ENCODE peak calls at places on chromosomes 16 and 17, in four cellular contexts. L is cardiac fibroblast, G is NB4, J is dorsolateral prefrontal cortex. S is an unnamed sample.

GRCh38 chr16:27597361-27597760 is 47.4 kb downstream of the KATNIP start:
- DNase-seq in L (no peak), G (no peak), J (no peak), S (no peak)

GRCh38 chr16:66930189-66930588 is 4.0 kb downstream of the CIAO2B start:
- DNase-seq in L (peak), G (peak), J (no peak), S (peak)

GRCh38 chr16:68396481-68396880 is 51.8 kb downstream of the SMPD3 start:
- DNase-seq in L (peak), G (peak), J (no peak), S (peak)

GRCh38 chr16:83835972-83836566 is 28.3 kb downstream of the HSBP1 start:
- DNase-seq in L (peak), G (peak), J (no peak), S (peak)

GRCh38 chr16:56614549-56614991 is 6.2 kb downstream of the MT2A start:
- DNase-seq in L (no peak), G (no peak), J (no peak), S (peak)

GRCh38 chr16:3998793-3999478 is 117.3 kb downstream of the ADCY9 start:
- DNase-seq in L (peak), G (no peak), J (no peak), S (peak)

GRCh38 chr16:4225075-4225474 is 16.8 kb downstream of the SRL start:
- DNase-seq in L (no peak), G (no peak), J (no peak), S (no peak)

GRCh38 chr16:64590516-64590915 is 531.3 kb downstream of the CDH11 start:
- DNase-seq in L (peak), G (no peak), J (no peak), S (peak)

GRCh38 chr16:9176547-9177418 is 85.3 kb downstream of the HAPSTR1 start:
- DNase-seq in L (no peak), G (no peak), J (peak), S (no peak)

GRCh38 chr16:3519581-3519980 is 18.8 kb downstream of the CLUAP1 start:
- DNase-seq in L (no peak), G (no peak), J (no peak), S (peak)

GRCh38 chr16:66905633-66906539 is 12.8 kb downstream of the CDH16 start:
- DNase-seq in L (no peak), G (no peak), J (no peak), S (peak)

GRCh38 chr16:61892531-61892930 is 143.7 kb downstream of the CDH8 start:
- DNase-seq in L (no peak), G (no peak), J (no peak), S (no peak)

GRCh38 chr17:45768000-45768399 is 16.1 kb upstream of the CRHR1 start:
- DNase-seq in L (no peak), G (no peak), J (no peak), S (no peak)
- TF ChIP-seq CTCF in L (no peak), G (no peak), J (no peak), S (no peak)

GRCh38 chr17:58413684-58414083 is 3.6 kb downstream of the RNF43 start:
- DNase-seq in L (no peak), G (no peak), J (no peak), S (no peak)
- H3K4me3 ChIP-seq in L (no peak), G (no peak), J (no peak), S (no peak)

DNA sequence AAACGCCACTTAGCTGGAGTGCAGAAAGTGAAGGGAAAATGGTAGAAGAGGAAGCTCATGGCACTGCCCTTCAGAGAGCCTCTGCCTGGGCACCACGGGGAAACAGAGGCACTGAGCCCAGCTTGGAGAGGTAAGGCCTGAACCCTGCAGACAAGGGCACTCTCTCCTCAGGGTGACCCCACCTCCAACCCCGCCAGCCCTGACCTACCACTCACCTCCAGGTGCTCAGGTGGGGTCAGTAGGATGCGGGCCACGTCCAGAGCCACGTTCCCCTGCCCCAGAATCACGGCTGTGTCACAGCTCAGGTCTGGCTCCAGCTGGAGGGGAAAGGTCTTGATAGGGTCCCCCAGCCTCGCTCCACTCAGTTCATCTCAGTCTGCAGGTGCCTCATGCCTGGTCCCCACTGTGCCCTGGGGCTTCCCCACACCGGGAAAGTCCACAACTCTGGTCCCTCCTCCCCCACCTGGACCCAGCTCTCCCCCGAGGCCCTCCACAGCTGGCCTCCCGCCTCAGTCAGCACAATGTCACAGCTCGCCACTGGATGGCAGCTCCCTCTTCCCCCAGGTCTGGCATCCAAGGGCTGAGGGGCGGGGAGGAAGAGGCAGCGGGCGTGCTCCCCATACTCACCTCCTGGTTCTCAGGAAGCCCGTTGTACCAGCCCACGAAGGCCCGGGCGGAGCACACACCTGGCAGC is 6.0 kb upstream of the GRIN2C start:
- DNase-seq in L (no peak), G (no peak), J (no peak), S (no peak)
- TF ChIP-seq CTCF in L (no peak), G (no peak), J (no peak), S (no peak)

DNA sequence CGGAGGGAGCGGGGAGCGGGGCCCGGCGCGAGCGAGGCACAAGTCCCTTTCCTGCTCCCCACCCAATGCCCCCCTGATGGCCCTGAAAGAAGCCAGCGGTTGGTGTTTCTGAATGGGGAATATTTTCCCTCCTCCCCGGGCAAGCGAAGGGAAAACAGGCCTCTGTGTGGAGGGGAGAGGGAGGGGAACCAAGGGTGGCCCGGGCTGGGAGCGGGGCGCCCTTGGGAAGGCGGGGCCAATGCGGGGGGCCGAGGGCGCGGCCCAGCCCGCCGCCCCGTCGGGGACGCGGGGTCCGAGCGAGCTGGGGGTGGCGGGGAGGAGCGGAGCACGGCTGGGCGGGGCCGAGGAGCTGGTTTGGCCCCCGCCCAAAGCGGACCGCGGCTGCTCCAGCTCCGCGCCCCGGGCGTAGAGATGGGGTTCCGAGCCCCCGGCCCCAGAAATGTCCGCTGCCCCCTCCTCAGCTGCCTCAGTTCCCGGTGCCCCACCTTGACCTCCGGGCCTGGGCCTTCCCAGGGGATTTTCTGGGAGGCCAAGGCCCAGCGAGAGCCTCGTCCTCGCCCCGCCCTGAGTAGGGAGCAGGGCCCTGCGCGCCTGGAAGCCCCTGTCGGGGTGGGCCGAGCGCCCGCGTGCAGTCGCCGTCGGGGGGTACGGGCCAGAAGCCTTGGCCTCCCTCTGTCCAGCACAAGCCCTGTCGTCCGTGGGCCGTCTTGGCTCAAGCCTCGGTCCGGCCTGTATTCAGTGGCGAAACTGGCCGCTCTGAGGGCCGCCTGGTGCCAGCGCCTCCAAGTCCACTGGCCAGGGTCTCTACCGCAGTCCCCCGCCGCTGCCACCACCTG is 3.9 kb upstream of the HEXIM1 start:
- DNase-seq in L (no peak), G (peak), J (no peak), S (no peak)
- H3K4me3 ChIP-seq in L (peak), G (peak), J (peak), S (peak)

GRCh38 chr17:57626520-57627210 is 118.4 kb downstream of the CCDC182 start:
- DNase-seq in L (no peak), G (no peak), J (no peak), S (no peak)
- TF ChIP-seq CTCF in L (no peak), G (no peak), J (no peak), S (no peak)

DNA sequence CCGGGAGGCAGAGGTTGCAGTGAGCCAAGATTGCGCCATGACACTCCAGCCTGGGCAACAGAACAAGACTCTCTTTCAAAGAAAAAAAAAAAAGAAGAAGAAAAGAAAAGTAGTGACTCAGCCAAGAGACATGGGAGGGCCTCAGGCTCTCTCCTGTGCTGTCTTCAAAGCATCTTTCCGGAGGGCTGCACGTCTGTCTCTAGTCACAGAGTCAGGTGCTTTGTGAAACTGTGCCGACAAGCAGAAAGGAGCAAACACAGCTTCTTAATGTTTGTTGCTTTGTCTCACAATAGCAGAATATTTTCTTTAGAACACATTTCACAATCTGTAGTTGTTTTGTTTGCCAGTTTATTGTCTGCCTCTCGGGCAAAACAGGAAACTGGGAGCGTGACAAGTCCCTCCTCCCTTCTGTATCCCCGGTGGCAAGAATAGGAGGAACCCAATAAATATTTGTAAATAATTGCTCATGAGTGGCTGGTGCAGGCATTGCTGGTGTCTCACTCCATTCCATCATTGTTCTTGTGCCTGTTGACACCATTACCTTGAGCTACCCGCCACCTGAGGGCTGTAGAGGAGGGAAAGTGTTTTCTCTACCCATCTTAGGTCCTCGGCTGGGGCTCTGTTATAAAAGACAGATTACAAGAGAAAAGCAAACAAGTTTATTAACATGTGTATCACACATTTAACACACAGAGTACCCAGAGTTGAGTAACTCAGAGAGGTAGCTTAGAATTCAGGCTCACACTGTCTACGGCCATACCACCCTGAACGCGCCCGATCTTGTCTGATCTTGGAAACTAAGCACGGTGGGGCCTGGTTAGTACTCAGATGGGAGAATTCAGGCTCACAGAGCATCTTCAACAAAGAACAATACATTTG is 5.5 kb downstream of the GAST start:
- DNase-seq in L (peak), G (peak), J (no peak), S (peak)
- H3K4me3 ChIP-seq in L (no peak), G (no peak), J (no peak), S (no peak)

DNA sequence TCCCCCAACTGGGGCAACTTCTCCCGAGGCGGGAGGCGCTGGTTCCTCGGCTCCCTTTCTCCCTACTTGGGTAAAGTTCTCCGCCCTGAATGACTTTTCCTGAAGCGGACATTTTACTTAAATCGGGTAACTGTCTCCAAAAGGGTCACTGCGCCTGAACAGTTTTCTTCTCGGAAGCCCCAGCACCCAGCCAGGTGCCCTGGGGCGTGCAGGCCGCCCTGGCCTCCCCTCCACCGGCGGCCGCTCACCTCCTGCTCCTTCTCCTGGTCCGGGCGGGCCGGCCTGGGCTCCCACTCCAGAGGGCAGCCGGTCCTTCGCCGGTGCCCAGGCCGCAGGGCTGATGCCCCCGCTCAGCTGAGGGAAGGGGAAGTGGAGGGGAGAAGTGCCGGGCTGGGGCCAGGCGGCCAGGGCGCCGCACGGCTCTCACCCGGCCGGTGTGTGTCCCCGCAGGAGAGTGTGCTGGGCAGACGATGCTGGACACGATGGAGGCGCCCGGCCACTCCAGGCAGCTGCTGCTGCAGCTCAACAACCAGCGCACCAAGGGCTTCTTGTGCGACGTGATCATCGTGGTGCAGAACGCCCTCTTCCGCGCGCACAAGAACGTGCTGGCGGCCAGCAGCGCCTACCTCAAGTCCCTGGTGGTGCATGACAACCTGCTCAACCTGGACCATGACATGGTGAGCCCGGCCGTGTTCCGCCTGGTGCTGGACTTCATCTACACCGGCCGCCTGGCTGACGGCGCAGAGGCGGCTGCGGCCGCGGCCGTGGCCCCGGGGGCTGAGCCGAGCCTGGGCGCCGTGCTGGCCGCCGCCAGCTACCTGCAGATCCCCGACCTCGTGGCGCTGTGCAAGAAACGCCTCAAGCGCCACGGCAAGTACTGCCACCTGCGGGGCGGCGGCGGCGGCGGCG is 1.6 kb downstream of the HIC1 start:
- DNase-seq in L (peak), G (no peak), J (no peak), S (peak)
- TF ChIP-seq CTCF in L (no peak), G (no peak), J (no peak), S (no peak)

GRCh38 chr16:11105038-11105903 is 150.7 kb downstream of the SOCS1 start:
- DNase-seq in L (peak), G (peak), J (peak), S (peak)
- H3K4me3 ChIP-seq in L (no peak), G (no peak), J (no peak), S (peak)

S was measured in choroid plexus epithelial cell.